ENCODE peak calls at places on chromosome 10, in four cellular contexts. One of them, this sample, is unnamed.

GRCh38 chr10:125843603-125844329 is 20.4 kb downstream of the BCCIP start:
- DNase-seq in ACHN: no peak
- DNase-seq in LoVo: no peak
- DNase-seq in activated CD4-positive, alpha-beta T cell treated with anti-CD3 and anti-CD28 coated beads, Interleukin-2, amount 50 U/mL, for 24 hours: no peak
- DNase-seq in this sample: no peak

GRCh38 chr10:78868861-78869260 is 199.9 kb upstream of the ZMIZ1 start:
- DNase-seq in ACHN: no peak
- DNase-seq in LoVo: no peak
- DNase-seq in activated CD4-positive, alpha-beta T cell treated with anti-CD3 and anti-CD28 coated beads, Interleukin-2, amount 50 U/mL, for 24 hours: no peak
- DNase-seq in this sample: no peak

GRCh38 chr10:12597800-12598750 is 248.7 kb downstream of the CAMK1D start:
- DNase-seq in ACHN: no peak
- DNase-seq in LoVo: no peak
- DNase-seq in activated CD4-positive, alpha-beta T cell treated with anti-CD3 and anti-CD28 coated beads, Interleukin-2, amount 50 U/mL, for 24 hours: no peak
- DNase-seq in this sample: no peak

GRCh38 chr10:23396695-23397094 is 42.2 kb upstream of the OTUD1 start:
- DNase-seq in ACHN: no peak
- DNase-seq in LoVo: no peak
- DNase-seq in activated CD4-positive, alpha-beta T cell treated with anti-CD3 and anti-CD28 coated beads, Interleukin-2, amount 50 U/mL, for 24 hours: no peak
- DNase-seq in this sample: no peak

GRCh38 chr10:123787566-123787965 is 104.0 kb downstream of the CPXM2 start:
- DNase-seq in ACHN: no peak
- DNase-seq in LoVo: no peak
- DNase-seq in activated CD4-positive, alpha-beta T cell treated with anti-CD3 and anti-CD28 coated beads, Interleukin-2, amount 50 U/mL, for 24 hours: no peak
- DNase-seq in this sample: no peak

GRCh38 chr10:12638103-12638502 is 288.8 kb downstream of the CAMK1D start:
- DNase-seq in ACHN: no peak
- DNase-seq in LoVo: peak
- DNase-seq in activated CD4-positive, alpha-beta T cell treated with anti-CD3 and anti-CD28 coated beads, Interleukin-2, amount 50 U/mL, for 24 hours: no peak
- DNase-seq in this sample: no peak

GRCh38 chr10:34520510-34520909 is 294.6 kb downstream of the PARD3 start:
- DNase-seq in ACHN: no peak
- DNase-seq in LoVo: no peak
- DNase-seq in activated CD4-positive, alpha-beta T cell treated with anti-CD3 and anti-CD28 coated beads, Interleukin-2, amount 50 U/mL, for 24 hours: no peak
- DNase-seq in this sample: no peak

GRCh38 chr10:123442901-123443300 is 223.3 kb upstream of the GPR26 start:
- DNase-seq in ACHN: no peak
- DNase-seq in LoVo: no peak
- DNase-seq in activated CD4-positive, alpha-beta T cell treated with anti-CD3 and anti-CD28 coated beads, Interleukin-2, amount 50 U/mL, for 24 hours: no peak
- DNase-seq in this sample: no peak

GRCh38 chr10:106615081-106615480 is 549.4 kb downstream of the SORCS1 start:
- DNase-seq in ACHN: no peak
- DNase-seq in LoVo: no peak
- DNase-seq in activated CD4-positive, alpha-beta T cell treated with anti-CD3 and anti-CD28 coated beads, Interleukin-2, amount 50 U/mL, for 24 hours: no peak
- DNase-seq in this sample: no peak

GRCh38 chr10:74150151-74151056 is at the start of gene AP3M1:
- DNase-seq in ACHN: no peak
- DNase-seq in LoVo: peak
- DNase-seq in activated CD4-positive, alpha-beta T cell treated with anti-CD3 and anti-CD28 coated beads, Interleukin-2, amount 50 U/mL, for 24 hours: peak
- DNase-seq in this sample: no peak

GRCh38 chr10:98374176-98374969 is 40.6 kb downstream of the PYROXD2 start:
- DNase-seq in ACHN: peak
- DNase-seq in LoVo: no peak
- DNase-seq in activated CD4-positive, alpha-beta T cell treated with anti-CD3 and anti-CD28 coated beads, Interleukin-2, amount 50 U/mL, for 24 hours: no peak
- DNase-seq in this sample: no peak

GRCh38 chr10:66717221-66717981 is 208.4 kb upstream of the LRRTM3 start:
- DNase-seq in ACHN: no peak
- DNase-seq in LoVo: no peak
- DNase-seq in activated CD4-positive, alpha-beta T cell treated with anti-CD3 and anti-CD28 coated beads, Interleukin-2, amount 50 U/mL, for 24 hours: no peak
- DNase-seq in this sample: no peak

GRCh38 chr10:122494833-122495232 is 33.5 kb downstream of the HTRA1 start:
- DNase-seq in ACHN: peak
- DNase-seq in LoVo: no peak
- DNase-seq in activated CD4-positive, alpha-beta T cell treated with anti-CD3 and anti-CD28 coated beads, Interleukin-2, amount 50 U/mL, for 24 hours: no peak
- DNase-seq in this sample: no peak

GRCh38 chr10:67666416-67667043 is 29.5 kb downstream of the CTNNA3 start:
- DNase-seq in ACHN: peak
- DNase-seq in LoVo: peak
- DNase-seq in activated CD4-positive, alpha-beta T cell treated with anti-CD3 and anti-CD28 coated beads, Interleukin-2, amount 50 U/mL, for 24 hours: no peak
- DNase-seq in this sample: peak

GRCh38 chr10:53379951-53380350 is 607.4 kb upstream of the MBL2 start:
- DNase-seq in ACHN: peak
- DNase-seq in LoVo: peak
- DNase-seq in activated CD4-positive, alpha-beta T cell treated with anti-CD3 and anti-CD28 coated beads, Interleukin-2, amount 50 U/mL, for 24 hours: no peak
- DNase-seq in this sample: no peak

GRCh38 chr10:116109481-116109880 is 163.5 kb downstream of the GFRA1 start:
- DNase-seq in ACHN: no peak
- DNase-seq in LoVo: no peak
- DNase-seq in activated CD4-positive, alpha-beta T cell treated with anti-CD3 and anti-CD28 coated beads, Interleukin-2, amount 50 U/mL, for 24 hours: no peak
- DNase-seq in this sample: no peak

GRCh38 chr10:129912161-129912917 is 51.7 kb downstream of the EBF3 start:
- DNase-seq in ACHN: no peak
- DNase-seq in LoVo: no peak
- DNase-seq in activated CD4-positive, alpha-beta T cell treated with anti-CD3 and anti-CD28 coated beads, Interleukin-2, amount 50 U/mL, for 24 hours: no peak
- DNase-seq in this sample: no peak

GRCh38 chr10:132306951-132307751 is 599 bp downstream of the STK32C start:
- DNase-seq in ACHN: peak
- DNase-seq in LoVo: no peak
- DNase-seq in activated CD4-positive, alpha-beta T cell treated with anti-CD3 and anti-CD28 coated beads, Interleukin-2, amount 50 U/mL, for 24 hours: no peak
- DNase-seq in this sample: peak

GRCh38 chr10:36023939-36024338 is 381.8 kb upstream of the FZD8 start:
- DNase-seq in ACHN: peak
- DNase-seq in LoVo: no peak
- DNase-seq in activated CD4-positive, alpha-beta T cell treated with anti-CD3 and anti-CD28 coated beads, Interleukin-2, amount 50 U/mL, for 24 hours: no peak
- DNase-seq in this sample: no peak

GRCh38 chr10:123704076-123704475 is 37.9 kb downstream of the GPR26 start:
- DNase-seq in ACHN: no peak
- DNase-seq in LoVo: no peak
- DNase-seq in activated CD4-positive, alpha-beta T cell treated with anti-CD3 and anti-CD28 coated beads, Interleukin-2, amount 50 U/mL, for 24 hours: no peak
- DNase-seq in this sample: no peak

GRCh38 chr10:12396567-12396966 is 47.2 kb downstream of the CAMK1D start:
- DNase-seq in ACHN: no peak
- DNase-seq in LoVo: no peak
- DNase-seq in activated CD4-positive, alpha-beta T cell treated with anti-CD3 and anti-CD28 coated beads, Interleukin-2, amount 50 U/mL, for 24 hours: no peak
- DNase-seq in this sample: no peak

GRCh38 chr10:87656431-87657072 is 3.1 kb upstream of the PAPSS2 start:
- DNase-seq in ACHN: peak
- DNase-seq in LoVo: peak
- DNase-seq in activated CD4-positive, alpha-beta T cell treated with anti-CD3 and anti-CD28 coated beads, Interleukin-2, amount 50 U/mL, for 24 hours: no peak
- DNase-seq in this sample: no peak

This sample was measured in naive thymus-derived CD4-positive, alpha-beta T cell.